ENCODE peak calls at places on chromosome 13, in six cellular contexts. R is stimulated activated CD8-positive, alpha-beta memory T cell treated with anti-CD3 and anti-CD28 coated beads, Interleukin-7, amount 100 ng/mL, for 1 hour; M is heart right ventricle; V is dermis blood vessel endothelial cell; C is tibial artery; A is CD8-positive, alpha-beta memory T cell. P is an unnamed sample.
A peak's percentile ranks its signal among the peaks of the same experiment; 100 is the strongest.

GRCh38 chr13:109275848-109276247 is 510.5 kb downstream of the IRS2 start:
- DNase-seq in R (no peak), M (no peak), V (no peak), C (no peak), A (no peak), P (no peak)

GRCh38 chr13:33918199-33918932 is 100.4 kb downstream of the RFC3 start:
- DNase-seq in R (no peak), M (no peak), V (peak; percentile 21), C (no peak), A (no peak), P (no peak)

GRCh38 chr13:60441761-60442160 is 44.7 kb downstream of the TDRD3 start:
- DNase-seq in R (no peak), M (no peak), V (no peak), C (no peak), A (no peak), P (no peak)

GRCh38 chr13:111289251-111289650 is 31.2 kb upstream of the TEX29 start:
- DNase-seq in R (no peak), M (no peak), V (no peak), C (no peak), A (no peak), P (no peak)

GRCh38 chr13:44425041-44425814 is 51.6 kb downstream of the SERP2 start:
- DNase-seq in R (no peak), M (no peak), V (peak; percentile 44), C (no peak), A (no peak), P (no peak)

GRCh38 chr13:53732664-53733063 is 704.1 kb downstream of the OLFM4 start:
- DNase-seq in R (no peak), M (no peak), V (no peak), C (no peak), A (no peak), P (no peak)

GRCh38 chr13:111394211-111394922 is 73.9 kb downstream of the TEX29 start:
- DNase-seq in R (no peak), M (no peak), V (no peak), C (peak; percentile 7), A (no peak), P (no peak)

GRCh38 chr13:38350114-38350617 is 515 bp downstream of the UFM1 start:
- DNase-seq in R (peak; percentile 18), M (peak; percentile 46), V (peak; percentile 72), C (peak; percentile 71), A (peak; percentile 43), P (peak; percentile 60)

GRCh38 chr13:45174478-45174877 is 26.4 kb downstream of the KCTD4 start:
- DNase-seq in R (no peak), M (no peak), V (no peak), C (no peak), A (no peak), P (no peak)

GRCh38 chr13:49649244-49649962 is 21.1 kb downstream of the ARL11 start:
- DNase-seq in R (no peak), M (no peak), V (peak; percentile 69), C (no peak), A (no peak), P (no peak)

GRCh38 chr13:90568165-90568564 is 779.3 kb upstream of the MIR17HG start:
- DNase-seq in R (no peak), M (no peak), V (no peak), C (no peak), A (no peak), P (no peak)

GRCh38 chr13:20938302-20938701 is 35.8 kb upstream of the XPO4 start:
- DNase-seq in R (no peak), M (no peak), V (no peak), C (no peak), A (no peak), P (no peak)

GRCh38 chr13:51840141-51840540 is 4.8 kb downstream of the TMEM272 start:
- DNase-seq in R (no peak), M (no peak), V (no peak), C (no peak), A (no peak), P (no peak)